ENCODE peak calls at places on chromosomes 16 and 17, in seven cellular contexts. B is heart right ventricle, U is SHP77, G is EH, F is bronchial epithelial cell, A is thoracic aorta, N is ELR. P is an unnamed sample.

GRCh38 chr17:17494499-17495447 is 1.4 kb downstream of the RASD1 start:
- DNase-seq in G (peak; percentile 60), A (no peak), F (peak; percentile 17), U (peak; percentile 77), N (peak; percentile 59), B (peak; percentile 45), P (no peak)

GRCh38 chr17:81615401-81615930 is 21.4 kb downstream of the NPLOC4 start:
- DNase-seq in G (no peak), A (no peak), F (no peak), U (no peak), B (no peak), N (no peak), P (no peak)

GRCh38 chr17:64085650-64086005 is 44.3 kb downstream of the ERN1 start:
- DNase-seq in A (no peak), B (no peak), N (no peak), G (no peak), F (no peak), U (no peak), P (no peak)

GRCh38 chr16:57115504-57116182 is 23.3 kb downstream of the CPNE2 start:
- DNase-seq in N (no peak), A (no peak), U (no peak), F (no peak), B (peak; percentile 80), G (no peak), P (no peak)

GRCh38 chr16:56589141-56590039 is at the start of gene MT3:
- DNase-seq in G (no peak), N (peak; percentile 45), A (no peak), B (no peak), U (no peak), F (no peak), P (peak; percentile 58)

GRCh38 chr17:15171433-15172047 is 93.6 kb downstream of the PMP22 start:
- DNase-seq in G (peak; percentile 79), U (peak; percentile 71), F (peak; percentile 57), B (peak; percentile 59), A (no peak), N (peak; percentile 75), P (peak; percentile 48)

GRCh38 chr17:19369846-19370492 is 7.4 kb upstream of the B9D1 start:
- DNase-seq in U (no peak), F (no peak), G (no peak), A (no peak), N (no peak), B (peak; percentile 54), P (no peak)

GRCh38 chr17:1252203-1252608 is 18.0 kb upstream of the BHLHA9 start:
- DNase-seq in U (no peak), N (no peak), A (no peak), F (no peak), B (peak; percentile 61), G (no peak), P (peak; percentile 80)

GRCh38 chr16:56262148-56262878 is 71.0 kb downstream of the GNAO1 start:
- DNase-seq in U (no peak), G (no peak), N (no peak), F (peak; percentile 13), A (no peak), B (no peak), P (no peak)

GRCh38 chr16:13136896-13137295 is 235.5 kb downstream of the SHISA9 start:
- DNase-seq in A (no peak), G (no peak), U (no peak), B (no peak), F (peak; percentile 7), N (no peak), P (no peak)

GRCh38 chr17:32265192-32265895 is at the start of gene RHBDL3:
- DNase-seq in B (no peak), G (no peak), F (no peak), U (no peak), A (no peak), N (peak; percentile 21), P (peak; percentile 47)

GRCh38 chr16:88366704-88367047 is 16.1 kb upstream of the ZNF469 start:
- DNase-seq in G (no peak), N (no peak), U (no peak), B (no peak), A (no peak), F (no peak), P (no peak)

GRCh38 chr17:72205357-72205756 is 84.5 kb downstream of the SOX9 start:
- DNase-seq in N (no peak), B (no peak), A (no peak), G (no peak), U (no peak), F (no peak), P (no peak)

GRCh38 chr16:678858-679807 is 1.1 kb upstream of the STUB1 start:
- DNase-seq in B (peak; percentile 74), A (no peak), G (peak; percentile 64), U (peak; percentile 54), N (peak; percentile 52), F (no peak), P (peak; percentile 50)

GRCh38 chr17:80941743-80942211 is 49.9 kb upstream of the CHMP6 start:
- DNase-seq in B (no peak), N (no peak), F (no peak), G (peak; percentile 19), U (no peak), A (no peak), P (no peak)

GRCh38 chr17:39069114-39069756 is 82.2 kb downstream of the PLXDC1 start:
- DNase-seq in F (peak; percentile 30), N (peak; percentile 74), B (no peak), G (peak; percentile 70), A (no peak), U (peak; percentile 34), P (no peak)

GRCh38 chr17:58630883-58631522 is 60.8 kb downstream of the TEX14 start:
- DNase-seq in A (no peak), G (no peak), U (no peak), F (no peak), B (peak; percentile 6), N (peak; percentile 98), P (peak; percentile 61)

GRCh38 chr16:88705076-88705684 is 1.0 kb downstream of the RNF166 start:
- DNase-seq in B (no peak), A (no peak), G (peak; percentile 33), U (no peak), F (no peak), N (peak; percentile 44), P (no peak)

GRCh38 chr17:9238340-9239259 is 217.3 kb downstream of the NTN1 start:
- DNase-seq in U (no peak), G (no peak), B (no peak), N (no peak), A (no peak), F (no peak), P (no peak)

GRCh38 chr16:73213761-73214480 is 166.0 kb upstream of the ZFHX3 start:
- DNase-seq in F (no peak), N (no peak), B (no peak), G (peak; percentile 46), A (no peak), U (no peak), P (peak; percentile 76)

GRCh38 chr17:50176559-50177471 is 11.0 kb downstream of the SGCA start:
- DNase-seq in U (no peak), F (no peak), B (no peak), A (no peak), N (no peak), G (peak; percentile 70), P (no peak)

GRCh38 chr17:6482105-6482455 is 37.8 kb downstream of the PIMREG start:
- DNase-seq in N (no peak), U (no peak), A (no peak), B (no peak), F (no peak), G (no peak), P (no peak)

GRCh38 chr16:1152123-1152638 is 725 bp upstream of the CACNA1H start:
- DNase-seq in A (no peak), N (no peak), F (no peak), B (peak; percentile 31), U (no peak), G (no peak), P (no peak)

GRCh38 chr16:89037261-89038152 is 56.1 kb upstream of the ACSF3 start:
- DNase-seq in U (no peak), N (peak; percentile 34), A (no peak), B (peak; percentile 26), F (peak; percentile 3), G (peak; percentile 42), P (no peak)

GRCh38 chr17:65537343-65537844 is 24.1 kb downstream of the AXIN2 start:
- DNase-seq in N (no peak), B (no peak), G (no peak), U (no peak), F (no peak), A (no peak), P (no peak)

GRCh38 chr16:26334218-26335111 is 642.7 kb downstream of the HS3ST4 start:
- DNase-seq in F (no peak), G (no peak), N (no peak), B (no peak), A (no peak), U (no peak), P (no peak)